ENCODE peak calls at places on chromosomes 13 and 19, in four cellular contexts. One of them, this sample, is unnamed.

GRCh38 chr19:47225746-47226425 is 5.1 kb downstream of the BBC3 start:
- DNase-seq in ureter: peak
- DNase-seq in activated CD8-positive, alpha-beta memory T cell treated with anti-CD3 and anti-CD28 coated beads for 1 hour: peak
- DNase-seq in neuronal stem cell: peak
- DNase-seq in this sample: no peak

GRCh38 chr19:5718579-5719273 is 1.2 kb downstream of the LONP1 start:
- DNase-seq in ureter: no peak
- DNase-seq in neuronal stem cell: no peak
- DNase-seq in activated CD8-positive, alpha-beta memory T cell treated with anti-CD3 and anti-CD28 coated beads for 1 hour: no peak
- DNase-seq in this sample: peak

GRCh38 chr13:106529415-106530208 is 5.8 kb downstream of the EFNB2 start:
- DNase-seq in activated CD8-positive, alpha-beta memory T cell treated with anti-CD3 and anti-CD28 coated beads for 1 hour: no peak
- DNase-seq in ureter: no peak
- DNase-seq in neuronal stem cell: no peak
- DNase-seq in this sample: no peak

GRCh38 chr13:40329682-40330485 is 336.6 kb downstream of the FOXO1 start:
- DNase-seq in neuronal stem cell: no peak
- DNase-seq in ureter: no peak
- DNase-seq in activated CD8-positive, alpha-beta memory T cell treated with anti-CD3 and anti-CD28 coated beads for 1 hour: no peak
- DNase-seq in this sample: no peak

GRCh38 chr13:103883152-103883551 is 816.9 kb upstream of the SLC10A2 start:
- DNase-seq in ureter: peak
- DNase-seq in activated CD8-positive, alpha-beta memory T cell treated with anti-CD3 and anti-CD28 coated beads for 1 hour: no peak
- DNase-seq in neuronal stem cell: peak
- DNase-seq in this sample: peak

GRCh38 chr13:46817081-46817480 is 20.1 kb upstream of the ESD start:
- DNase-seq in activated CD8-positive, alpha-beta memory T cell treated with anti-CD3 and anti-CD28 coated beads for 1 hour: no peak
- DNase-seq in neuronal stem cell: no peak
- DNase-seq in ureter: no peak
- DNase-seq in this sample: no peak

GRCh38 chr13:26629260-26629659 is 71.8 kb downstream of the WASF3 start:
- DNase-seq in neuronal stem cell: no peak
- DNase-seq in activated CD8-positive, alpha-beta memory T cell treated with anti-CD3 and anti-CD28 coated beads for 1 hour: no peak
- DNase-seq in ureter: no peak
- DNase-seq in this sample: no peak

GRCh38 chr13:19860884-19861655 is 2.4 kb downstream of the ZMYM5 start:
- DNase-seq in activated CD8-positive, alpha-beta memory T cell treated with anti-CD3 and anti-CD28 coated beads for 1 hour: no peak
- DNase-seq in neuronal stem cell: peak
- DNase-seq in ureter: no peak
- DNase-seq in this sample: peak

GRCh38 chr19:28889941-28890645 is 322.9 kb downstream of the UQCRFS1 start:
- DNase-seq in ureter: no peak
- DNase-seq in neuronal stem cell: no peak
- DNase-seq in activated CD8-positive, alpha-beta memory T cell treated with anti-CD3 and anti-CD28 coated beads for 1 hour: no peak
- DNase-seq in this sample: no peak

GRCh38 chr13:40179421-40179820 is 487.0 kb downstream of the FOXO1 start:
- DNase-seq in ureter: no peak
- DNase-seq in neuronal stem cell: no peak
- DNase-seq in activated CD8-positive, alpha-beta memory T cell treated with anti-CD3 and anti-CD28 coated beads for 1 hour: no peak
- DNase-seq in this sample: no peak

GRCh38 chr13:32846020-32846451 is 170.2 kb upstream of the KL start:
- DNase-seq in neuronal stem cell: no peak
- DNase-seq in activated CD8-positive, alpha-beta memory T cell treated with anti-CD3 and anti-CD28 coated beads for 1 hour: no peak
- DNase-seq in ureter: no peak
- DNase-seq in this sample: no peak

GRCh38 chr13:25659091-25659502 is 287.3 kb downstream of the ATP8A2 start:
- DNase-seq in ureter: no peak
- DNase-seq in activated CD8-positive, alpha-beta memory T cell treated with anti-CD3 and anti-CD28 coated beads for 1 hour: no peak
- DNase-seq in neuronal stem cell: no peak
- DNase-seq in this sample: no peak

GRCh38 chr19:2047449-2048103 is 3.5 kb downstream of the MKNK2 start:
- DNase-seq in activated CD8-positive, alpha-beta memory T cell treated with anti-CD3 and anti-CD28 coated beads for 1 hour: no peak
- DNase-seq in ureter: peak
- DNase-seq in neuronal stem cell: no peak
- DNase-seq in this sample: no peak